ENCODE peak calls at places on chromosomes 16 and 17, in nine cellular contexts. E, K, V, R, S, O, L, Y and T are unnamed samples.

GRCh38 chr17:32565401-32565800 is 78.6 kb downstream of the CDK5R1 start:
- DNase-seq in Y (no peak), S (no peak), K (no peak), L (no peak), E (no peak), V (no peak), O (no peak), R (no peak), T (no peak)

GRCh38 chr17:17341452-17341851 is 38.3 kb downstream of the NT5M start:
- DNase-seq in O (no peak), R (no peak), L (no peak), Y (no peak), V (peak), E (no peak), K (no peak), S (no peak), T (no peak)

GRCh38 chr17:51391992-51392654 is 131.8 kb downstream of the UTP18 start:
- DNase-seq in S (no peak), E (no peak), R (no peak), K (no peak), O (no peak), L (no peak), Y (no peak), V (no peak), T (no peak)

GRCh38 chr16:3589441-3589921 is 12.3 kb upstream of the NLRC3 start:
- DNase-seq in Y (no peak), S (no peak), L (no peak), R (no peak), E (no peak), V (no peak), O (no peak), K (no peak), T (no peak)

GRCh38 chr17:67546578-67547527 is 169.8 kb downstream of the PITPNC1 start:
- DNase-seq in K (peak), V (peak), L (no peak), E (peak), R (no peak), S (no peak), O (no peak), Y (peak), T (peak)

GRCh38 chr17:58331815-58332719 is 3.5 kb upstream of the TSPOAP1 start:
- DNase-seq in O (peak), E (no peak), L (peak), S (peak), V (peak), K (no peak), Y (peak), R (no peak), T (no peak)

GRCh38 chr17:82234211-82235055 is 5.6 kb downstream of the SLC16A3 start:
- DNase-seq in K (no peak), Y (peak), O (no peak), S (no peak), R (no peak), V (peak), L (no peak), E (no peak), T (peak)

GRCh38 chr16:4301968-4302367 is 13.9 kb upstream of the GLIS2 start:
- DNase-seq in S (no peak), K (no peak), R (no peak), Y (no peak), L (no peak), O (no peak), V (no peak), E (no peak), T (no peak)

GRCh38 chr17:31740611-31741082 is 118.4 kb downstream of the COPRS start:
- DNase-seq in V (no peak), E (no peak), S (no peak), L (no peak), O (no peak), Y (no peak), K (peak), R (no peak), T (no peak)

GRCh38 chr17:78748730-78749317 is 33.2 kb downstream of the CYTH1 start:
- DNase-seq in S (peak), O (peak), K (peak), V (peak), L (no peak), R (no peak), E (no peak), Y (peak), T (no peak)

GRCh38 chr16:50395763-50396710 is 27.2 kb upstream of the BRD7 start:
- DNase-seq in S (no peak), O (no peak), Y (no peak), V (no peak), L (no peak), K (no peak), E (no peak), R (no peak), T (no peak)

GRCh38 chr17:79615926-79616325 is 5.1 kb upstream of the RBFOX3 start:
- DNase-seq in Y (no peak), O (no peak), E (no peak), V (no peak), R (no peak), S (no peak), K (no peak), L (peak), T (no peak)

GRCh38 chr17:80892019-80892855 is 99.4 kb upstream of the CHMP6 start:
- DNase-seq in Y (peak), K (peak), L (no peak), O (peak), V (no peak), R (no peak), S (peak), E (peak), T (peak)

GRCh38 chr16:87744750-87745514 is 20.9 kb downstream of the KLHDC4 start:
- DNase-seq in K (no peak), S (no peak), E (no peak), O (no peak), R (no peak), Y (no peak), V (no peak), L (no peak), T (no peak)

GRCh38 chr16:888901-889570 is 81.7 kb downstream of the LMF1 start:
- DNase-seq in O (no peak), Y (peak), L (peak), V (no peak), S (no peak), K (no peak), R (no peak), E (no peak), T (peak)

GRCh38 chr17:81906476-81907218 is 4.6 kb downstream of the PCYT2 start:
- DNase-seq in K (no peak), S (no peak), O (no peak), L (no peak), R (no peak), Y (peak), E (no peak), V (no peak), T (no peak)